ENCODE peak calls at places on chromosomes 2 and 18, in four cellular contexts. One of them, this sample, is unnamed.

GRCh38 chr2:88211005-88211808 is 41.1 kb downstream of the THNSL2 start:
- DNase-seq in body of pancreas: no peak
- DNase-seq in CD4-positive, alpha-beta memory T cell: no peak
- DNase-seq in left lung: no peak
- DNase-seq in this sample: no peak

GRCh38 chr2:229445013-229445412 is 173.9 kb upstream of the PID1 start:
- DNase-seq in body of pancreas: peak; percentile 13
- DNase-seq in CD4-positive, alpha-beta memory T cell: no peak
- DNase-seq in left lung: peak; percentile 54
- DNase-seq in this sample: peak; percentile 82

GRCh38 chr2:114442545-114442944 is at the start of gene DPP10:
- DNase-seq in body of pancreas: peak; percentile 12
- DNase-seq in CD4-positive, alpha-beta memory T cell: no peak
- DNase-seq in left lung: no peak
- DNase-seq in this sample: no peak

GRCh38 chr2:8671802-8672201 is 10.1 kb upstream of the ID2 start:
- DNase-seq in body of pancreas: no peak
- DNase-seq in CD4-positive, alpha-beta memory T cell: no peak
- DNase-seq in left lung: no peak
- DNase-seq in this sample: no peak

GRCh38 chr2:106580241-106580640 is 93.1 kb downstream of the CD8B2 start:
- DNase-seq in body of pancreas: no peak
- DNase-seq in CD4-positive, alpha-beta memory T cell: no peak
- DNase-seq in left lung: no peak
- DNase-seq in this sample: no peak

GRCh38 chr2:106869512-106870276 is 16.3 kb downstream of the ST6GAL2 start:
- DNase-seq in body of pancreas: no peak
- DNase-seq in CD4-positive, alpha-beta memory T cell: no peak
- DNase-seq in left lung: no peak
- DNase-seq in this sample: no peak

GRCh38 chr2:204753841-204754240 is 208.6 kb downstream of the PARD3B start:
- DNase-seq in body of pancreas: no peak
- DNase-seq in CD4-positive, alpha-beta memory T cell: no peak
- DNase-seq in left lung: no peak
- DNase-seq in this sample: no peak

GRCh38 chr2:239042046-239042445 is 194.2 kb downstream of the TWIST2 start:
- DNase-seq in body of pancreas: no peak
- DNase-seq in CD4-positive, alpha-beta memory T cell: no peak
- DNase-seq in left lung: no peak
- DNase-seq in this sample: no peak

GRCh38 chr2:177383935-177384334 is 8.6 kb upstream of the AGPS start:
- DNase-seq in body of pancreas: no peak
- DNase-seq in CD4-positive, alpha-beta memory T cell: no peak
- DNase-seq in left lung: no peak
- DNase-seq in this sample: no peak

GRCh38 chr18:70333316-70333715 is 44.5 kb downstream of the SOCS6 start:
- DNase-seq in body of pancreas: no peak
- DNase-seq in CD4-positive, alpha-beta memory T cell: no peak
- DNase-seq in left lung: no peak
- DNase-seq in this sample: no peak

GRCh38 chr18:67199993-67200617 is 316.4 kb downstream of the DSEL start:
- DNase-seq in body of pancreas: no peak
- DNase-seq in CD4-positive, alpha-beta memory T cell: peak; percentile 28
- DNase-seq in left lung: no peak
- DNase-seq in this sample: peak; percentile 39

GRCh38 chr2:3637692-3638455 is 20.1 kb upstream of the ALLC start:
- DNase-seq in body of pancreas: peak; percentile 5
- DNase-seq in CD4-positive, alpha-beta memory T cell: no peak
- DNase-seq in left lung: peak; percentile 22
- DNase-seq in this sample: no peak

GRCh38 chr2:12688156-12688555 is 28.6 kb upstream of the TRIB2 start:
- DNase-seq in body of pancreas: no peak
- DNase-seq in CD4-positive, alpha-beta memory T cell: no peak
- DNase-seq in left lung: no peak
- DNase-seq in this sample: no peak

GRCh38 chr18:34929336-34929780 is 111.9 kb upstream of the MAPRE2 start:
- DNase-seq in body of pancreas: no peak
- DNase-seq in CD4-positive, alpha-beta memory T cell: no peak
- DNase-seq in left lung: no peak
- DNase-seq in this sample: peak; percentile 72

GRCh38 chr2:74003494-74004211 is 18.9 kb downstream of the TET3 start:
- DNase-seq in body of pancreas: no peak
- DNase-seq in CD4-positive, alpha-beta memory T cell: no peak
- DNase-seq in left lung: no peak
- DNase-seq in this sample: peak; percentile 26

GRCh38 chr2:238897122-238897880 is 49.4 kb downstream of the TWIST2 start:
- DNase-seq in body of pancreas: no peak
- DNase-seq in CD4-positive, alpha-beta memory T cell: no peak
- DNase-seq in left lung: no peak
- DNase-seq in this sample: no peak

GRCh38 chr2:174014021-174014698 is 49.0 kb upstream of the SP3 start:
- DNase-seq in body of pancreas: no peak
- DNase-seq in CD4-positive, alpha-beta memory T cell: no peak
- DNase-seq in left lung: no peak
- DNase-seq in this sample: no peak

GRCh38 chr18:77052656-77053309 is 79.8 kb downstream of the MBP start:
- DNase-seq in body of pancreas: no peak
- DNase-seq in CD4-positive, alpha-beta memory T cell: no peak
- DNase-seq in left lung: peak; percentile 64
- DNase-seq in this sample: no peak

GRCh38 chr2:195121341-195121740 is 535.7 kb upstream of the SLC39A10 start:
- DNase-seq in body of pancreas: no peak
- DNase-seq in CD4-positive, alpha-beta memory T cell: no peak
- DNase-seq in left lung: no peak
- DNase-seq in this sample: no peak

GRCh38 chr2:240325654-240326031 is 109.8 kb upstream of the GPC1 start:
- DNase-seq in body of pancreas: peak; percentile 67
- DNase-seq in CD4-positive, alpha-beta memory T cell: no peak
- DNase-seq in left lung: no peak
- DNase-seq in this sample: no peak

DNA sequence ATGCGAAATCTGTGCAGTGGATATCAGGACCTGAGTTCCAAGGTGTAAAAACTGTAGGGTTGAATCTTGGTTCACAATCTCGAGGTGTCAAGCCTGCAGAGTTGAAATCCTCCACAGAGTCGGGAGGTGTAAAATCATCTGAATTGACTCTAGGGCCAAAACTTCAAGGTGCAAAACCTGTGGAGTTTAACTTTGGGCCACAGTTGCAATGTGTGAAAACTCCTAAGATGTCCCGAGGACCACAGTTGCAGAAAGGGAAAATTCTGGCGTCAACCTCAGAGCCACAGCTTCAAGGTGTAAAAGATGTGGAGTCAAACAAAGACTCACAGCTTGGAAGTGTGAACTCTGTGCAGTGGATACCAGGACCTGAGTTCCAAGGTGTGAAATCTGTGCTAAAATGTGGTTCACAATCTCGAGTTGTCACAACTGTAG is 9.8 kb upstream of the ZNF512 start:
- DNase-seq in body of pancreas: no peak
- DNase-seq in CD4-positive, alpha-beta memory T cell: no peak
- DNase-seq in left lung: no peak
- DNase-seq in this sample: no peak
- H3K9me3 ChIP-seq in body of pancreas: no peaks in the 10 kb centered on the region
- H3K9me3 ChIP-seq in CD4-positive, alpha-beta memory T cell: no peaks in the 10 kb centered on the region
- H3K9me3 ChIP-seq in left lung: no peaks in the 10 kb centered on the region
- H3K9me3 ChIP-seq in this sample: no peaks in the 10 kb centered on the region

DNA sequence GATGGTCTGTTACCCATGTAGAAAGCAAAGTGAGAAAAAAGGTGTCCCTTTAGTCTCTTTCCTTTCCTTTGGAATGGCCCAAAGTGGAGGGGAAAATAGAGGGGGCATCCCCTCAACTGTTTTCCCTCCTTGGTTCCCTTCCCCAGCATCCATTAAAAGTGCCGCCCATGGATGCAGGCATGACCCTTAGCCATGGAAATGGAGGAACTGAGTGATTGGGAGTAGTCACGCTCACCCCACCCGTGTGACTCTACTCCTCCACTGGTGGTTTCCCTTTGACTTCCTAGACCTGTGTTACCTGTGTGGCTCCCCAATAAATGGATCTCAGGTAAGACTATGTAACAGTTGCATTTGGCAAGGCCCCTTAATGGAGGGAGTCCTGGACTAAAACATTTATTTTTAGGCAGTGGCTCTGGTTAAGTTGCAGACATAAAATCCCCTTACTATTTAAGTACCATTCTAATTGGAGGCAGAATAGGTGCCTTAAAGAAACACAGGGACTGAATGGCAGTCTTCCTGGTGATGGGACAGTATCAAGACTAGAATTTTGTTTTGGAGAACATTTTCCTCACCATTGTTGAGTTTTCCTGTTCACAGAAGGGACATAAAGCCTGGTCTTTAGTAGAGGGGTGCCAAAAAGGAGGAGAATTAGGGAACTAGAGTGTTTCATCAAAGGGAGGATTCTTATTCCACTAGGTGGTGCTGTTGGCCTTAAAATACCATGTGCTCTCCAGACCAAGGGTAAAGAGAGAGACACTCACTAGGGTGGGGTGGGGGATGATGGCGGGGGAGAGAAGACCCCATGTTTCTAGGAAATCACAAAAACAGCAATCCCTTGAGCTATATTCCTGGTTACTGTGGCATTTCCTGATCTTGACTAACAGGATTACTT is 25.7 kb upstream of the PLA2R1 start:
- DNase-seq in body of pancreas: no peak
- DNase-seq in CD4-positive, alpha-beta memory T cell: no peak
- DNase-seq in left lung: no peak
- DNase-seq in this sample: no peak
- H3K9me3 ChIP-seq in body of pancreas: no peaks in the 10 kb centered on the region
- H3K9me3 ChIP-seq in CD4-positive, alpha-beta memory T cell: no peaks in the 10 kb centered on the region
- H3K9me3 ChIP-seq in left lung: peaks cover 6% of the 10 kb centered on the region
- H3K9me3 ChIP-seq in this sample: peaks cover 35% of the 10 kb centered on the region

GRCh38 chr18:78637442-78638402 is 341.9 kb upstream of the SALL3 start:
- DNase-seq in body of pancreas: no peak
- DNase-seq in CD4-positive, alpha-beta memory T cell: no peak
- DNase-seq in left lung: no peak
- DNase-seq in this sample: no peak

GRCh38 chr18:78636260-78636659 is 343.4 kb upstream of the SALL3 start:
- DNase-seq in body of pancreas: no peak
- DNase-seq in CD4-positive, alpha-beta memory T cell: no peak
- DNase-seq in left lung: no peak
- DNase-seq in this sample: no peak

GRCh38 chr18:78634061-78634696 is 345.4 kb upstream of the SALL3 start:
- DNase-seq in body of pancreas: no peak
- DNase-seq in CD4-positive, alpha-beta memory T cell: no peak
- DNase-seq in left lung: no peak
- DNase-seq in this sample: no peak

GRCh38 chr18:78632111-78632541 is 347.5 kb upstream of the SALL3 start:
- DNase-seq in body of pancreas: no peak
- DNase-seq in CD4-positive, alpha-beta memory T cell: no peak
- DNase-seq in left lung: no peak
- DNase-seq in this sample: no peak

DNA sequence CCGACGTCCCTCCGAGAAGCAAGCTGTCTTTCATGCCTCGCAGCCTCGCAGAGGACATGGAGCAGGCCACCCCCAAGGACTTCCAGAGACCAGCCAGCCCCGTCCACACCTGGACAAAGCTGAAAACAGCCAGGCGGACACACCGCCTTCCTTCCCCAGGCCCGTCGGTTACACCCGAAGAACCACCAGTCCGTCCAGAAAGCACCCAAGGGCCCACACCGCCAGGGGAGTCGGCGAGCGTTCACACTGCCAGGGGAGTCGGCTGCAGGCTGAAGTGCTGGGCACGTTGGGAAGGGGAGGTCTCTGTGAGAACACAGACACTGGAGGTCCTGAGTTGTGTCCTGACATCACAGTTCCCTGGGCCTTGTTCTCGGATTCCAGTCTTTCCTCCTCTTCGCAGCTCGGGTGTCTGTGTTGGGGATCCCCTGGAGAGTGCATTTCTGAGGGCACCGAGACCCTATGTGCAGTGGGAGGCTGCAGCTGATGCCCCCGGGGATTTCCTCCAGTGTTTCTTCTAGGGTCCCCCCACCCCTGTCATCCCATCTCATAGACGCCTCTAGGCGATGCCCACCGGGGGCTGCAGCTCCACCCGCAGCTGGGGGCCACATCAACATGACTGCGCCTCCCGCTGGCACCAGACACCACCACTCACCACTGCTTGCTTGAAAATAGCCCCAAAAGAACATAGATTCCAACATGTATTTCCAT is 344.4 kb upstream of the SALL3 start:
- DNase-seq in body of pancreas: no peak
- DNase-seq in CD4-positive, alpha-beta memory T cell: no peak
- DNase-seq in left lung: no peak
- DNase-seq in this sample: no peak
- H3K9me3 ChIP-seq in body of pancreas: no peaks in the 10 kb centered on the region
- H3K9me3 ChIP-seq in CD4-positive, alpha-beta memory T cell: no peaks in the 10 kb centered on the region
- H3K9me3 ChIP-seq in left lung: no peaks in the 10 kb centered on the region
- H3K9me3 ChIP-seq in this sample: peaks cover 86% of the 10 kb centered on the region

GRCh38 chr2:89825034-89825433 is 1133.6 kb downstream of the RPIA start:
- DNase-seq in body of pancreas: no peak
- DNase-seq in CD4-positive, alpha-beta memory T cell: no peak
- DNase-seq in left lung: no peak
- DNase-seq in this sample: no peak
- H3K9me3 ChIP-seq in body of pancreas: no peaks in the 10 kb centered on the region
- H3K9me3 ChIP-seq in CD4-positive, alpha-beta memory T cell: no peaks in the 10 kb centered on the region
- H3K9me3 ChIP-seq in left lung: peaks cover 29% of the 10 kb centered on the region
- H3K9me3 ChIP-seq in this sample: peaks cover 45% of the 10 kb centered on the region

DNA sequence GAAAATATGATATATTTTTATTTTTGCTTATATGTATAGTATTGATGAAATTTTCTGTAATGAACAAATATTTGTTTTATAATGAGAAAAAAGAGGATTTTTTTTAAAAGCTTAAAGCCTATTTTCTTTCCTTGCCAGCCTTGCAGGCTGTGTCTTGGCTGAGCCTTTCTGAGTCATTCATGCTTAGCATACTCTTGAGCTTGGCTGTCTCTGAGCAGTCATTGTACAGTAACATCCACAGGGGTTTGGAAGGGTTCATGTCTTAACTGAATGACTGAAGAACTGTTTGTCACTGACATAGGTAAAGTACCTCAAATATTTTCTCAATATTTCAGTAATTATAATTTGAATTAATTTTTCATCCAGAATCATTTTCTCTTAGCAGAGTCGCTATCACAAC is 49.3 kb downstream of the GPR39 start:
- DNase-seq in body of pancreas: no peak
- DNase-seq in CD4-positive, alpha-beta memory T cell: no peak
- DNase-seq in left lung: no peak
- DNase-seq in this sample: no peak
- H3K9me3 ChIP-seq in body of pancreas: no peaks in the 10 kb centered on the region
- H3K9me3 ChIP-seq in CD4-positive, alpha-beta memory T cell: no peaks in the 10 kb centered on the region
- H3K9me3 ChIP-seq in left lung: peaks cover 10% of the 10 kb centered on the region
- H3K9me3 ChIP-seq in this sample: peaks cover 50% of the 10 kb centered on the region

GRCh38 chr18:74420926-74421325 is 36.2 kb downstream of the DIPK1C start:
- DNase-seq in body of pancreas: no peak
- DNase-seq in CD4-positive, alpha-beta memory T cell: no peak
- DNase-seq in left lung: no peak
- DNase-seq in this sample: no peak
- H3K9me3 ChIP-seq in body of pancreas: no peaks in the 10 kb centered on the region
- H3K9me3 ChIP-seq in CD4-positive, alpha-beta memory T cell: no peaks in the 10 kb centered on the region
- H3K9me3 ChIP-seq in left lung: no peaks in the 10 kb centered on the region
- H3K9me3 ChIP-seq in this sample: peaks cover 2% of the 10 kb centered on the region

This sample was measured in AG04450.